ENCODE peak calls at places on chromosome 11, in four cellular contexts. F, J, H and M are unnamed samples. For H3K4me1 and H3K36me3, the result is how much of the 10 kb centered on the place peaks cover.

GRCh38 chr11:113474362-113475159 is 637 bp downstream of the DRD2 start:
- DNase-seq in F (peak), J (peak), H (no peak), M (peak)

GRCh38 chr11:75476716-75477613 is 44.0 kb upstream of the KLHL35 start:
- DNase-seq in F (no peak), J (no peak), H (no peak), M (no peak)

GRCh38 chr11:117538731-117539130 is 211.1 kb downstream of the CEP164 start:
- DNase-seq in F (no peak), J (peak), H (no peak), M (peak)

GRCh38 chr11:114250180-114250579 is 46.0 kb upstream of the NNMT start:
- DNase-seq in F (no peak), J (no peak), H (no peak), M (no peak)

GRCh38 chr11:118059231-118059940 is 17.5 kb upstream of the TMPRSS4 start:
- DNase-seq in F (no peak), J (peak), H (no peak), M (no peak)

GRCh38 chr11:83625336-83625735 is 339.2 kb upstream of the CCDC90B start:
- DNase-seq in F (no peak), J (no peak), H (no peak), M (no peak)

GRCh38 chr11:75428301-75428724 is 4.7 kb downstream of the KLHL35 start:
- DNase-seq in F (peak), J (peak), H (no peak), M (peak)

GRCh38 chr11:59755701-59756495 is 722 bp downstream of the STX3 start:
- DNase-seq in F (peak), J (peak), H (no peak), M (peak)

GRCh38 chr11:21769188-21769587 is 423.7 kb upstream of the ANO5 start:
- DNase-seq in F (no peak), J (no peak), H (no peak), M (no peak)

GRCh38 chr11:113684558-113684957 is 21.6 kb downstream of the TMPRSS5 start:
- DNase-seq in F (no peak), J (peak), H (no peak), M (no peak)

GRCh38 chr11:83691387-83692088 is 405.4 kb upstream of the CCDC90B start:
- DNase-seq in F (no peak), J (no peak), H (no peak), M (no peak)

GRCh38 chr11:132943737-132944556 is 588.4 kb downstream of the OPCML start:
- DNase-seq in F (no peak), J (peak), H (no peak), M (no peak)

GRCh38 chr11:11980841-11981308 is 27.6 kb downstream of the DKK3 start:
- DNase-seq in F (peak), J (peak), H (no peak), M (no peak)

GRCh38 chr11:109864161-109864661 is 229.0 kb upstream of the ZC3H12C start:
- DNase-seq in F (no peak), J (no peak), H (peak), M (no peak)

GRCh38 chr11:109865558-109866186 is 227.5 kb upstream of the ZC3H12C start:
- DNase-seq in F (no peak), J (peak), H (no peak), M (peak)

GRCh38 chr11:109864834-109865557 is 228.2 kb upstream of the ZC3H12C start:
- DNase-seq in F (peak), J (no peak), H (no peak), M (no peak)

GRCh38 chr11:109859325-109859724 is 233.9 kb upstream of the ZC3H12C start:
- DNase-seq in F (peak), J (no peak), H (no peak), M (no peak)

DNA sequence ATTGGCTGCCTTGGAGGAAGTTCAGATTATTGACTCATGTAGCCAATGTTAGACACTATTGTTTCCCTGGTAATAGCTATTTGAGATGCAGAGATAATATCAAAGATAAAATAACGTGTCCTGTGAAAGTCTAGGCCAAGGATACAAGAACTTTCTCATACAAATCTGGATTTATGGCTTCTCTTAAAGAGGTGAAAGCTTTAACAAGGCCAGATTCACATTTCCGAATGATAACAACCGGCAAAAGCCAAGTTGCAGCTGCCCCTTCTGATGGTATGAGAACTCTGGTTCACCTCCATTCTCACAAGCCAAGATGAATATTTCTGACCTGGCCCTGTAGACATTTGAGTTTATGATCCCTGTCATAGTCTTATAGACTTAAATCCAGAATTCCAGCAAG is 230.4 kb upstream of the ZC3H12C start:
- DNase-seq in F (no peak), J (no peak), H (no peak), M (no peak)
- H3K4me1 ChIP-seq in F (under half), J (under half), H (under half), M (under half)

DNA sequence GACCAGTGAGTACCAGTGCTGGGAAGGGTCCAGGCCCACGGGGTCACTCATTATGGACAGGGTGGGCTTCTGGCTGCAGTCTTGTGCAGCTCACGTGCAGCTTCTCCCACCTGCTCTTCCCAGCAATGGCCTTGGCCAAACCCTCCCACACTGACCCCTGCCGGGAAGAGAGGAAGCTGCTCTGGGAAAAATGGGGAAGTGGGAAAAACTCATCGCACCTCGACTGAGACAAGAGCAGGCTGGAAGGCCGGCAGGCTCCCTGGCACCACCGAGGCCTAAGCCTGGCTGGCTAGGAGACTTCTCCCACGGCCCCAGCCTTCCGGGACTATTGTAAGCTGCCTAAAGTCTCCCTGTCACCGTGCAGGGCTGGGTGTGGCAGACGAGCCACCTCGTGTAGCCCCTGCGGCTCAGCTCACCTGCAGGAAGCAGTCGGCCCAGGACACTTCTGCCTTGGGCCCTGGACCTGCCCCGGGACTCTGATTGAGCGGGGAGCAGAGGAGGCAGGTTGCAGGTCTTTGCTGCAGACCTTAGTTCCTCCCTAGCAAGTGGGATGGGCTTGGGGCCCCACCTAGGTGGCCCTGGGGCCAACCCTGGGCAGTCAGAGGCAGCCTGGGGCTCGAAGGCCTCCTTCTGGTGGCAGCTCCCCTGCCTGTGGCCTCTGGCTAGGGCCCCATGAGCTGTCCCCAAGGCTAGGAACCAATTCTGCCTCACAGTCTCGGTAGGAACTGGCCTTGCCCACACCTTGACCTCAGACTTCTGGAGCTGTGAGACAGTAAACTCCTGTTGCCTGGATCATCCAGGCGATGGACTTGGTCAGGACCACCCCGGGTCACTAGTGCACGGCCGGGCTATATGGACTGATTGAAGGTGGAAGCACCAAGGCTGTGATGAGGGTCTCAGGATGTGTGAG is 23.1 kb downstream of the MRGPRG start:
- DNase-seq in F (peak), J (peak), H (no peak), M (no peak)
- TF ChIP-seq CTCF in F (peak), J (peak), H (no peak), M (no peak)

GRCh38 chr11:78459738-78460137 is 42.1 kb upstream of the GAB2 start:
- DNase-seq in F (no peak), J (no peak), H (no peak), M (no peak)

GRCh38 chr11:78465169-78465942 is 47.7 kb upstream of the GAB2 start:
- DNase-seq in F (no peak), J (no peak), H (peak), M (peak)

GRCh38 chr11:78460468-78460867 is 42.8 kb upstream of the GAB2 start:
- DNase-seq in F (peak), J (no peak), H (no peak), M (no peak)
- H3K36me3 ChIP-seq in F (under half), J (half or more), H (under half), M (under half)

GRCh38 chr11:36404831-36405230 is 105.2 kb downstream of the TRAF6 start:
- DNase-seq in F (peak), J (peak), H (no peak), M (no peak)

GRCh38 chr11:36407360-36407759 is 102.7 kb downstream of the TRAF6 start:
- DNase-seq in F (no peak), J (no peak), H (no peak), M (no peak)

GRCh38 chr11:36408476-36409136 is 101.5 kb downstream of the TRAF6 start:
- DNase-seq in F (no peak), J (no peak), H (no peak), M (no peak)

GRCh38 chr11:36403661-36404060 is 106.4 kb downstream of the TRAF6 start:
- DNase-seq in F (peak), J (peak), H (no peak), M (no peak)

DNA sequence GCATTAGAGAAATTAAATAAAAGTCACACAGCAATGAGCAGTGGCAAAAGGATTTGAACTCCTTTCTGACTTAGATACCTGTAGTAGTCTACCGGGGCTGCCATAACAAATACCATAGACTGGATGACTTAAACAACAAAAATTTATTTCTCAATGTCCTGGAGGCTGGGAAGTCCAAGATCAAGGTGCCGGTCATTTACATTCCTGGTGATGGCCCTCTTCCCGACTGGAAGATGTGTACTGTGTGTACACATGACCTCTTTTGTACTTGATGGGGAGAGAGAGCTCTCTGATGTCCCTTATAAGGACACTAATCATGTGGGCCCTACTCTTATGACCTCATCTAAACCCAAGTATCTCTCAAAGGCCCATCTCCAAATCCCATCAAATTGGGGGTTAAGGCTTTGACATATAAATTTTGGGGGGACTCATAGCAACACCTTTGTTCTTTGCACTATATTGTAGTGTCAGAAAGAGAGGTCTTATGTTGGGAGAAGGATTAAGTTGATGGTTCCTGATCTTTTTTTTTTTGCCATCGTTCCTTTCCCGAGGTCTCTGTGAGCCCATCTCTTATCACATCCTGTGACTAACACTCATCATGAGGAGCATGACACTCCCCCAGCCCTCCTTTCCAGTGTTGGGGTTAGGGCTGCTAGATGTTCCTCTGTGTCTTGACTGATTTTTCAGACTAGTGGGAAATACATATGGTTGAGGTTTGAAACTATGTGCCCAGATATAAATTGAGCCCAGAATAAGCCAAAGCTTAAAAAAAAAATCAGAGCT is 104.3 kb downstream of the TRAF6 start:
- DNase-seq in F (no peak), J (peak), H (no peak), M (no peak)
- H3K4me1 ChIP-seq in F (under half), J (under half), H (under half), M (under half)

GRCh38 chr11:61971177-61972111 is 4.0 kb upstream of the FTH1 start:
- DNase-seq in F (peak), J (peak), H (peak), M (peak)
- TF ChIP-seq CTCF in F (no peak), J (no peak), H (no peak), M (no peak)